ENCODE peak calls at places on chromosome 1, in eight cellular contexts. Q, M, B, D, Z, K, J and Y are unnamed samples.

GRCh38 chr1:87279201-87279860 is 49.3 kb upstream of the LMO4 start:
- DNase-seq in D (no peak), Z (no peak), K (no peak), Q (no peak), J (no peak), M (no peak), B (no peak), Y (no peak)

GRCh38 chr1:224503161-224504118 is 68.8 kb upstream of the WDR26 start:
- DNase-seq in M (peak), K (no peak), J (peak), Z (peak), B (peak), D (no peak), Q (peak), Y (no peak)

GRCh38 chr1:230705289-230706019 is 8.5 kb downstream of the AGT start:
- DNase-seq in Z (no peak), B (no peak), M (no peak), K (no peak), D (no peak), J (no peak), Q (no peak), Y (no peak)

GRCh38 chr1:65362545-65362944 is 53.2 kb downstream of the DNAJC6 start:
- DNase-seq in Z (no peak), Q (peak), B (no peak), K (no peak), D (no peak), J (no peak), M (no peak), Y (no peak)

GRCh38 chr1:101198842-101199636 is 37.8 kb upstream of the S1PR1 start:
- DNase-seq in J (no peak), B (no peak), M (no peak), D (no peak), Z (peak), K (no peak), Q (no peak), Y (no peak)

GRCh38 chr1:29518183-29518835 is 282.0 kb downstream of the PTPRU start:
- DNase-seq in B (no peak), Z (no peak), M (no peak), K (no peak), Q (no peak), D (no peak), J (no peak), Y (no peak)

GRCh38 chr1:27959792-27960603 is at the start of gene XKR8:
- DNase-seq in B (peak), M (peak), J (peak), D (peak), K (peak), Q (peak), Z (peak), Y (peak)

GRCh38 chr1:61183471-61184034 is 101.2 kb downstream of the NFIA start:
- DNase-seq in B (peak), J (no peak), D (no peak), Q (peak), Z (no peak), M (no peak), K (no peak), Y (no peak)

GRCh38 chr1:93666613-93667384 is 14.8 kb downstream of the BCAR3 start:
- DNase-seq in J (no peak), Q (no peak), M (no peak), B (peak), D (no peak), Z (no peak), K (no peak), Y (no peak)

GRCh38 chr1:41328011-41328615 is 33.1 kb upstream of the FOXO6 start:
- DNase-seq in D (no peak), K (no peak), Q (no peak), J (no peak), M (no peak), B (no peak), Z (no peak), Y (no peak)

GRCh38 chr1:203346755-203347102 is 4.2 kb downstream of the FMOD start:
- DNase-seq in D (no peak), B (no peak), K (no peak), J (no peak), Q (no peak), Z (no peak), M (no peak), Y (no peak)

GRCh38 chr1:228154685-228155571 is 5.2 kb downstream of the GJC2 start:
- DNase-seq in Z (no peak), J (peak), M (no peak), Q (no peak), D (no peak), K (no peak), B (no peak), Y (no peak)

GRCh38 chr1:80657048-80657653 is 1143.6 kb upstream of the ADGRL2 start:
- DNase-seq in M (peak), J (no peak), Z (no peak), K (no peak), B (no peak), D (no peak), Q (peak), Y (no peak)